ENCODE peak calls at places on chromosome 1, in six cellular contexts. H, L, U, T, R and D are unnamed samples.
A peak's percentile ranks its signal among the peaks of the same experiment; 100 is the strongest.

GRCh38 chr1:12478612-12478985 is 139.4 kb downstream of the DHRS3 start:
- DNase-seq in H (no peak), L (no peak), U (no peak), T (no peak), R (peak; percentile 47), D (no peak)

GRCh38 chr1:36510418-36510817 is 27.7 kb upstream of the CSF3R start:
- DNase-seq in H (no peak), L (no peak), U (no peak), T (no peak), R (no peak), D (peak; percentile 36)

GRCh38 chr1:7010534-7011200 is 225.4 kb downstream of the CAMTA1 start:
- DNase-seq in H (no peak), L (no peak), U (no peak), T (no peak), R (no peak), D (no peak)

GRCh38 chr1:1213153-1213918 is 617 bp downstream of the TNFRSF4 start:
- DNase-seq in H (no peak), L (no peak), U (no peak), T (no peak), R (no peak), D (no peak)

GRCh38 chr1:200226268-200226968 is 183.4 kb downstream of the ZNF281 start:
- DNase-seq in H (peak; percentile 48), L (no peak), U (no peak), T (peak; percentile 89), R (peak; percentile 34), D (peak; percentile 88)

GRCh38 chr1:58943776-58944175 is 159.9 kb upstream of the JUN start:
- DNase-seq in H (no peak), L (no peak), U (no peak), T (no peak), R (no peak), D (no peak)

GRCh38 chr1:223189903-223190724 is 47.1 kb upstream of the TLR5 start:
- DNase-seq in H (peak; percentile 87), L (no peak), U (peak; percentile 92), T (no peak), R (no peak), D (peak; percentile 22)

GRCh38 chr1:75233302-75233929 is 99.2 kb downstream of the LHX8 start:
- DNase-seq in H (peak; percentile 10), L (no peak), U (peak; percentile 37), T (peak; percentile 47), R (peak; percentile 22), D (no peak)

GRCh38 chr1:13775446-13775845 is 75.5 kb downstream of the PRDM2 start:
- DNase-seq in H (no peak), L (no peak), U (no peak), T (no peak), R (no peak), D (no peak)

GRCh38 chr1:238409947-238410346 is 519.2 kb upstream of the ZP4 start:
- DNase-seq in H (peak; percentile 96), L (no peak), U (peak; percentile 34), T (no peak), R (no peak), D (no peak)

GRCh38 chr1:201649776-201650607 is 111.1 kb downstream of the NAV1 start:
- DNase-seq in H (peak; percentile 69), L (no peak), U (no peak), T (peak; percentile 81), R (peak; percentile 88), D (peak; percentile 91)
- H3K9ac ChIP-seq in H (peak overlapping the region; percentile 86), L (peak overlapping the region; percentile 61), U (peak overlapping the region; percentile 60), T (peak overlapping the region; percentile 52), R (peak overlapping the region; percentile 31), D (peak overlapping the region; percentile 11)

DNA sequence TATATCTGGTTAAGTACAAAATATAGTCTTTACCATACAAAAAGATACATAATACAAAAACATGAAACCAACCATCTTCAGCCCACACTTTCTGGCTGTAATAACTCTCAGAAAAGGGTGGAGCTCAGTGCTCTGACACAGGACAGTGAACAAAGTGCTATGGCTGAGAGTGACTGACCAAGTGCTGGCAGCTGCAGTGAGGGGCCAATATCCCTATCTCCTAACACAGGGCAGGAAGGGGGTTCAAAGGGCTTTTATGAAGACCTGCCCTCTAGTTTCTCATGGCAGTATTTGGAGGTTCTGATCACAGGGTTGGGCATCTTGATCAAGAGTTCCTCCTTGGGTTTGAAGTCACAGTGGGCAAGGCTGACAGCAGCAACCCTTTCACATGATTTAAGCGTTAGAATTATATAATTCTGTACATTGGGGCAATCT is 3.9 kb downstream of the TXNIP start:
- DNase-seq in H (no peak), L (no peak), U (no peak), T (no peak), R (peak; percentile 26), D (no peak)
- H3K9ac ChIP-seq in H (no peak overlapping the region), L (no peak overlapping the region), U (no peak overlapping the region), T (no peak overlapping the region), R (peak overlapping the region; percentile 100), D (no peak overlapping the region)

GRCh38 chr1:9278585-9279153 is 14.0 kb upstream of the SPSB1 start:
- DNase-seq in H (no peak), L (no peak), U (no peak), T (no peak), R (no peak), D (no peak)

GRCh38 chr1:9280015-9280860 is 12.5 kb upstream of the SPSB1 start:
- DNase-seq in H (peak; percentile 91), L (no peak), U (peak; percentile 88), T (peak; percentile 76), R (peak; percentile 58), D (peak; percentile 71)

GRCh38 chr1:9281071-9281827 is 11.4 kb upstream of the SPSB1 start:
- DNase-seq in H (peak; percentile 37), L (no peak), U (no peak), T (no peak), R (no peak), D (no peak)

GRCh38 chr1:9278114-9278513 is 14.6 kb upstream of the SPSB1 start:
- DNase-seq in H (no peak), L (no peak), U (no peak), T (no peak), R (no peak), D (no peak)

GRCh38 chr1:9279172-9279840 is 13.4 kb upstream of the SPSB1 start:
- DNase-seq in H (peak; percentile 32), L (no peak), U (no peak), T (no peak), R (no peak), D (no peak)
- H3K9ac ChIP-seq in H (no peak overlapping the region), L (no peak overlapping the region), U (no peak overlapping the region), T (no peak overlapping the region), R (no peak overlapping the region), D (no peak overlapping the region)

GRCh38 chr1:67729872-67730271 is 44.9 kb downstream of the GADD45A start:
- DNase-seq in H (no peak), L (no peak), U (no peak), T (no peak), R (no peak), D (no peak)
- H3K9ac ChIP-seq in H (no peak overlapping the region), L (no peak overlapping the region), U (no peak overlapping the region), T (no peak overlapping the region), R (no peak overlapping the region), D (no peak overlapping the region)

DNA sequence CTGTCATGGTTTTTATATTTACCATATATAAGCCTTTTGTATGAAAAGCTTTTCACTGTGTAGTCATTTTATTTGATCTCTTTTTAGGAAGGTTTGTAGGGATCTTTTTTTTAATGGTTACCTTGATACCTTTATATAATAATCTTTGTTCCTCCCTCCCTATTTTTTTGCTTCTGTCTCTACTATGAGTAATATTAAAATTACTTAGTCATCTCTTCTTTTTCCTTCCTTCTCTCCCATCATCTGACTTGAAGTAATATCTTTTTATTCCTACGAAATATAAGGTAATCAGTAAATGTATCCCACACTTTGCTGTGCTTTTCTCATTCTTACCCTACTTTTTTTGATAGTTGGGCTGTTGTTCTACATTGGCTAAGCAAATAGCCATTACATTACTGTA is 161.4 kb downstream of the MAGI3 start:
- DNase-seq in H (no peak), L (no peak), U (peak; percentile 26), T (no peak), R (no peak), D (no peak)
- H3K9ac ChIP-seq in H (no peak overlapping the region), L (no peak overlapping the region), U (no peak overlapping the region), T (no peak overlapping the region), R (no peak overlapping the region), D (no peak overlapping the region)